ENCODE peak calls at places on chromosomes 3 and 15, in nine cellular contexts. F is fibroblast of mammary gland, S is neural crest cell, U is progenitor cell of endocrine pancreas, J is BE2C, C is NB4, P is PC-9, T is bronchial epithelial cell, R is AG10803. Z is an unnamed sample.

GRCh38 chr3:10185804-10186762 is 21.4 kb downstream of the IRAK2 start:
- DNase-seq in F (no peak), S (no peak), U (no peak), J (no peak), C (peak), P (no peak), T (no peak), R (peak), Z (no peak)

GRCh38 chr3:71955549-71956373 is 170.8 kb upstream of the PROK2 start:
- DNase-seq in F (peak), S (peak), U (peak), J (peak), C (peak), P (peak), T (peak), R (peak), Z (peak)

GRCh38 chr3:64377942-64378341 is 152.7 kb upstream of the PRICKLE2 start:
- DNase-seq in F (no peak), S (no peak), U (no peak), J (no peak), C (no peak), P (no peak), T (no peak), R (no peak), Z (no peak)

GRCh38 chr3:9204253-9205005 is 45.0 kb downstream of the SRGAP3 start:
- DNase-seq in F (no peak), S (peak), U (no peak), J (no peak), C (no peak), P (no peak), T (no peak), R (no peak), Z (no peak)

GRCh38 chr15:69713726-69714559 is 261.3 kb downstream of the RPLP1 start:
- DNase-seq in F (no peak), S (no peak), U (no peak), J (no peak), C (peak), P (peak), T (peak), R (no peak), Z (no peak)

GRCh38 chr15:90103669-90104329 is 1.5 kb upstream of the IDH2 start:
- DNase-seq in F (no peak), S (no peak), U (no peak), J (no peak), C (no peak), P (no peak), T (no peak), R (no peak), Z (no peak)

GRCh38 chr3:189270248-189270832 is 98.6 kb downstream of the TPRG1 start:
- DNase-seq in F (peak), S (peak), U (peak), J (peak), C (peak), P (peak), T (peak), R (peak), Z (no peak)

GRCh38 chr3:58102371-58102750 is 94.1 kb downstream of the FLNB start:
- DNase-seq in F (peak), S (no peak), U (no peak), J (no peak), C (no peak), P (no peak), T (peak), R (no peak), Z (no peak)

GRCh38 chr3:190124067-190124466 is 3.4 kb upstream of the P3H2 start:
- DNase-seq in F (no peak), S (no peak), U (no peak), J (no peak), C (no peak), P (no peak), T (no peak), R (no peak), Z (no peak)

GRCh38 chr3:194780706-194781105 is 95.0 kb downstream of the FAM43A start:
- DNase-seq in F (no peak), S (no peak), U (no peak), J (no peak), C (no peak), P (no peak), T (no peak), R (no peak), Z (no peak)

GRCh38 chr15:52294881-52295420 is 653 bp downstream of the MYO5C start:
- DNase-seq in F (no peak), S (no peak), U (no peak), J (no peak), C (no peak), P (no peak), T (no peak), R (no peak), Z (no peak)

GRCh38 chr3:32685604-32686185 is 707 bp downstream of the CNOT10 start:
- DNase-seq in F (peak), S (no peak), U (no peak), J (no peak), C (no peak), P (no peak), T (peak), R (peak), Z (no peak)

GRCh38 chr3:186257866-186258265 is 104.2 kb downstream of the DGKG start:
- DNase-seq in F (peak), S (no peak), U (no peak), J (no peak), C (peak), P (no peak), T (no peak), R (no peak), Z (no peak)

GRCh38 chr15:66783327-66784124 is 81.5 kb downstream of the SMAD6 start:
- DNase-seq in F (no peak), S (no peak), U (no peak), J (no peak), C (no peak), P (no peak), T (no peak), R (no peak), Z (no peak)

GRCh38 chr15:32730677-32731654 is 13.2 kb downstream of the GREM1 start:
- DNase-seq in F (no peak), S (no peak), U (no peak), J (peak), C (no peak), P (no peak), T (peak), R (no peak), Z (no peak)

GRCh38 chr15:95259513-95259912 is 1028.2 kb downstream of the MCTP2 start:
- DNase-seq in F (peak), S (peak), U (peak), J (peak), C (peak), P (peak), T (peak), R (peak), Z (no peak)

GRCh38 chr3:124799676-124800075 is 69.4 kb downstream of the UMPS start:
- DNase-seq in F (no peak), S (no peak), U (no peak), J (no peak), C (no peak), P (no peak), T (no peak), R (no peak), Z (no peak)

GRCh38 chr3:107855710-107856109 is 235.1 kb downstream of the CD47 start:
- DNase-seq in F (peak), S (no peak), U (no peak), J (peak), C (peak), P (peak), T (peak), R (peak), Z (no peak)

GRCh38 chr3:24177201-24177600 is 232.1 kb downstream of the NR1D2 start:
- DNase-seq in F (no peak), S (no peak), U (no peak), J (no peak), C (no peak), P (no peak), T (no peak), R (peak), Z (no peak)

GRCh38 chr3:128485283-128486156 is 7.5 kb downstream of the GATA2 start:
- DNase-seq in F (no peak), S (no peak), U (no peak), J (no peak), C (no peak), P (no peak), T (no peak), R (no peak), Z (no peak)

GRCh38 chr15:61684749-61685467 is 375.3 kb downstream of the VPS13C start:
- DNase-seq in F (no peak), S (no peak), U (no peak), J (no peak), C (no peak), P (no peak), T (no peak), R (no peak), Z (no peak)

GRCh38 chr3:161648071-161648470 is 151.5 kb downstream of the OTOL1 start:
- DNase-seq in F (no peak), S (no peak), U (no peak), J (no peak), C (no peak), P (no peak), T (no peak), R (no peak), Z (no peak)

GRCh38 chr3:31288641-31289100 is 244.1 kb upstream of the STT3B start:
- DNase-seq in F (peak), S (peak), U (no peak), J (no peak), C (peak), P (peak), T (peak), R (peak), Z (no peak)

GRCh38 chr3:66138336-66139234 is 82.2 kb upstream of the SLC25A26 start:
- DNase-seq in F (peak), S (peak), U (peak), J (peak), C (peak), P (peak), T (peak), R (peak), Z (no peak)

GRCh38 chr15:68626739-68627138 is 47.9 kb downstream of the CORO2B start:
- DNase-seq in F (peak), S (no peak), U (no peak), J (no peak), C (no peak), P (no peak), T (peak), R (no peak), Z (no peak)

GRCh38 chr3:67083277-67083676 is 85.2 kb downstream of the KBTBD8 start:
- DNase-seq in F (peak), S (no peak), U (no peak), J (no peak), C (peak), P (no peak), T (peak), R (no peak), Z (no peak)

GRCh38 chr3:139527287-139527686 is 12.3 kb downstream of the RBP1 start:
- DNase-seq in F (no peak), S (no peak), U (no peak), J (no peak), C (no peak), P (no peak), T (no peak), R (no peak), Z (no peak)

GRCh38 chr15:80777137-80777536 is 2.0 kb upstream of the CEMIP start:
- DNase-seq in F (peak), S (no peak), U (no peak), J (no peak), C (peak), P (peak), T (peak), R (peak), Z (no peak)

GRCh38 chr3:196138927-196139680 is 57.2 kb upstream of the TFRC start:
- DNase-seq in F (peak), S (no peak), U (no peak), J (no peak), C (no peak), P (peak), T (peak), R (peak), Z (no peak)

GRCh38 chr15:56667517-56667916 is 65.8 kb downstream of the ZNF280D start:
- DNase-seq in F (no peak), S (no peak), U (no peak), J (no peak), C (peak), P (no peak), T (no peak), R (no peak), Z (no peak)
- TF ChIP-seq CTCF in F (no peak), S (no peak), U (no peak), J (no peak), C (no peak), P (no peak), T (no peak), R (no peak), Z (no peak)

GRCh38 chr3:122795674-122795969 is 753 bp downstream of the SLC49A4 start:
- DNase-seq in F (no peak), S (no peak), U (no peak), J (no peak), C (no peak), P (no peak), T (no peak), R (no peak), Z (no peak)

GRCh38 chr3:122800031-122800430 is 5.2 kb downstream of the SLC49A4 start:
- DNase-seq in F (no peak), S (no peak), U (no peak), J (no peak), C (no peak), P (no peak), T (peak), R (no peak), Z (no peak)

GRCh38 chr3:122799322-122799721 is 4.5 kb downstream of the SLC49A4 start:
- DNase-seq in F (no peak), S (no peak), U (no peak), J (no peak), C (no peak), P (no peak), T (no peak), R (no peak), Z (no peak)

GRCh38 chr3:122794779-122795673 is at the start of gene SLC49A4:
- DNase-seq in F (peak), S (peak), U (peak), J (peak), C (peak), P (peak), T (peak), R (peak), Z (peak)

GRCh38 chr3:122797291-122797690 is 2.4 kb downstream of the SLC49A4 start:
- DNase-seq in F (no peak), S (no peak), U (no peak), J (no peak), C (no peak), P (peak), T (peak), R (peak), Z (no peak)
- TF ChIP-seq CTCF in F (no peak), S (no peak), U (no peak), J (no peak), C (no peak), P (no peak), T (no peak), R (no peak), Z (no peak)

DNA sequence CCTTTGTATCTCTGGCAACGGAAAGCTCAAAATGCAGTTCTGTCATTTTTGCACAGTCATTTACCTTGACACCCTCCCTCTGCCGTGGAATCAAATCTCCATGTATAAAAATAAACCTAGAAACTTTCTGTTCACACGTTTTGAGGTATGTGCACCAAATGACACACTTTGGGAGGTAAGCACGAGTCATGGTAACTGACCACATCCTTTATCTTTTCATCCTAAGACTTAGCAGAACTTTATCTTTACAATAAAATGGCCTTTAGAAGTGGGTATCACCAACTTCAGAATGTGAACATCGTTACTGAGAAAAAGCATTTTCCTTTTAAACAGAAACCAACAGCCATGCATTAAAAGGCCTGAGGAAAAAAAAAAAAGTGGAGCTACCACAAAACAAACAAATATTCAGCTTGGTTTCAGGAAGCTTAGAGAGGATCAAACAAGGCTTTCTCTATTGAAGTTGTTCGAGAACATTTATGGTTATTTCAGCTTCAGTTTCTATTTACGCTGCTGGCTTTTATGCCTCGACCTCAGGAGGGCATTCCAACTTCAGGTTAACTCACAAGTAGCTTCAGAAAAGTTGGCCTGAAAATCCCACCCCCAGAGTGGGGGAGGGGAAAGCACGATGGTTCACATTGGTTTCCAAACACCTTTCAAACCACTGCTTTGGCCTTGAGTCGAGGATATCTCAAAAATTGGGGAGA is 171.1 kb upstream of the ICE2 start:
- DNase-seq in F (peak), S (no peak), U (no peak), J (no peak), C (no peak), P (no peak), T (no peak), R (no peak), Z (no peak)
- TF ChIP-seq CTCF in F (no peak), S (no peak), U (no peak), J (no peak), C (no peak), P (no peak), T (no peak), R (no peak), Z (no peak)

GRCh38 chr15:85485956-85486567 is 105.7 kb downstream of the AKAP13 start:
- DNase-seq in F (peak), S (peak), U (peak), J (peak), C (peak), P (peak), T (peak), R (peak), Z (peak)
- TF ChIP-seq CTCF in F (peak), S (peak), U (peak), J (peak), C (peak), P (peak), T (peak), R (peak), Z (no peak)

GRCh38 chr3:52372822-52373504 is 56.8 kb downstream of the DNAH1 start:
- DNase-seq in F (no peak), S (peak), U (no peak), J (no peak), C (peak), P (no peak), T (no peak), R (no peak), Z (no peak)
- TF ChIP-seq CTCF in F (no peak), S (no peak), U (no peak), J (no peak), C (no peak), P (no peak), T (no peak), R (no peak), Z (no peak)

GRCh38 chr15:85414495-85414894 is 34.1 kb downstream of the AKAP13 start:
- DNase-seq in F (peak), S (no peak), U (no peak), J (no peak), C (peak), P (no peak), T (peak), R (peak), Z (no peak)
- TF ChIP-seq CTCF in F (peak), S (no peak), U (no peak), J (no peak), C (no peak), P (no peak), T (peak), R (peak), Z (no peak)

DNA sequence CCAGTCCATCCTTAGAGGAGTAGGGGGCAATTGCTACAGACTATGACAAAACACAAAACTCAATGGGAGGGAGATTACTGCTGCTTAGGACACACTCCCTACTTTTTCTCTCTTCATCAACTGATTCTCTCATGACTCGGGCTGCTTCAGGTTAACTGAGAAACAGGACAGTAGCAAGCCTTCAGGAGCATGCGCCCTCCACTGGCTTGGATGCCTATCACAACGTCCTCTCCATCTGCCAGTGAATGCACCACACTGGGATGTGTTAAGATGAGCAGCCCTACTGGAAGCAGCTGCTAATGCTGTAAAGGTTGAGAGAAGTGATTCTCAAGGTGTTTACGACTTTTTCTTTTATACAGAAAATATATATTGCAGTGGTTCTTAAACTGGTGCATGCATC is 542.3 kb downstream of the EDEM1 start:
- DNase-seq in F (no peak), S (no peak), U (no peak), J (no peak), C (peak), P (no peak), T (no peak), R (no peak), Z (no peak)
- TF ChIP-seq CTCF in F (no peak), S (no peak), U (no peak), J (no peak), C (no peak), P (no peak), T (no peak), R (no peak), Z (no peak)

DNA sequence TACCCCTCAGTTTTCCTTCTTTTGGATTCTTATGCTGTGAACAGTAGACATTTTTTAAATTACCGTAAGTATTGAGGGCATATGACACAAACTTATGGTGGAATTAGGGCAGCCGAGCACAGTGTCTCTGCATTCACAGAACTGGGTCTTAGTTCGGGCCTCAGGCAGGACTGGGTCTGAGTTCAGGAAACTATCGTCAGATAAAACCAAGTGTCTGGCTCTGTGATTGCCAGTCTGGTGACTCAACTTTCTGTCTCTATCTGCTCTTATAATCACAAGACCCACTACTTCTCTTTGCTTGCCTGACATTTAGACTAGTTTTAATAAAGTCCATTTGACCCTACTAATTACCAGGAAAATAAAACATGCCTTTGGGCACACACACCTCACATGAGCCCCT is 146.2 kb downstream of the LMLN start:
- DNase-seq in F (no peak), S (no peak), U (no peak), J (no peak), C (no peak), P (no peak), T (no peak), R (no peak), Z (no peak)
- TF ChIP-seq CTCF in F (no peak), S (no peak), U (no peak), J (no peak), C (no peak), P (no peak), T (no peak), R (no peak), Z (no peak)